ENCODE peak calls at places on chromosomes 4 and X, in six cellular contexts. W is K562; B is uterus; D is CD8-positive, alpha-beta memory T cell; R is tibial nerve; V is fibroblast of lung. M is an unnamed sample.
A peak's percentile ranks its signal among the peaks of the same experiment; 100 is the strongest.

GRCh38 chr4:38948551-38948950 is 80.9 kb downstream of the FAM114A1 start:
- DNase-seq in W (no peak), D (no peak), B (peak; percentile 34), V (peak; percentile 92), R (peak; percentile 28), M (no peak)

GRCh38 chr4:89222171-89222570 is 85.4 kb downstream of the GPRIN3 start:
- DNase-seq in R (no peak), W (no peak), V (no peak), D (no peak), B (no peak), M (no peak)

GRCh38 chr4:6446538-6447451 is 25.6 kb downstream of the PPP2R2C start:
- DNase-seq in V (no peak), B (peak; percentile 67), D (no peak), R (no peak), W (no peak), M (peak; percentile 29)

GRCh38 chr4:139530833-139531427 is 25.1 kb downstream of the SETD7 start:
- DNase-seq in R (no peak), W (peak; percentile 75), D (peak; percentile 69), B (peak; percentile 35), V (peak; percentile 23), M (peak; percentile 34)

GRCh38 chr4:97910005-97910404 is 233.3 kb downstream of the STPG2 start:
- DNase-seq in B (no peak), V (no peak), W (no peak), D (no peak), R (no peak), M (peak; percentile 19)

GRCh38 chrX:134572816-134573682 is 85.2 kb downstream of the PLAC1 start:
- DNase-seq in R (no peak), V (peak; percentile 53), D (no peak), W (no peak), B (no peak), M (no peak)

GRCh38 chrX:140572724-140573123 is 67.9 kb upstream of the SOX3 start:
- DNase-seq in W (peak; percentile 1), B (no peak), V (peak; percentile 15), R (no peak), D (no peak), M (peak; percentile 78)

GRCh38 chr4:144565558-144566195 is 80.3 kb upstream of the HHIP start:
- DNase-seq in B (no peak), W (no peak), V (peak; percentile 36), D (no peak), R (no peak), M (no peak)

GRCh38 chr4:128394778-128395177 is 107.2 kb upstream of the PGRMC2 start:
- DNase-seq in W (no peak), V (peak; percentile 80), B (no peak), R (no peak), D (no peak), M (no peak)

GRCh38 chr4:92198711-92199110 is 105.1 kb upstream of the GRID2 start:
- DNase-seq in B (no peak), D (no peak), V (peak; percentile 65), W (no peak), R (no peak), M (no peak)

GRCh38 chrX:101460669-101461068 is 24.6 kb upstream of the ARMCX4 start:
- DNase-seq in B (no peak), V (no peak), D (no peak), R (no peak), W (no peak), M (no peak)

GRCh38 chrX:123959281-123960063 is 2.0 kb upstream of the STAG2 start:
- DNase-seq in V (peak; percentile 36), B (peak; percentile 67), R (peak; percentile 29), W (peak; percentile 37), D (peak; percentile 53), M (peak; percentile 57)

GRCh38 chr4:167918077-167918476 is 174.3 kb upstream of the ANXA10 start:
- DNase-seq in V (peak; percentile 8), R (no peak), W (no peak), B (no peak), D (no peak), M (no peak)

GRCh38 chrX:150446151-150446550 is 83.0 kb downstream of the MAMLD1 start:
- DNase-seq in V (no peak), B (no peak), W (no peak), R (no peak), D (no peak), M (no peak)

GRCh38 chr4:127250577-127250976 is 382.2 kb upstream of the INTU start:
- DNase-seq in W (no peak), R (no peak), D (no peak), V (no peak), B (no peak), M (no peak)

GRCh38 chr4:15500721-15501120 is 31.0 kb downstream of the CC2D2A start:
- DNase-seq in B (no peak), D (no peak), R (no peak), W (no peak), V (no peak), M (no peak)

GRCh38 chrX:34467437-34467836 is 189.6 kb downstream of the TMEM47 start:
- DNase-seq in B (no peak), D (no peak), R (no peak), V (no peak), W (no peak), M (no peak)

GRCh38 chr4:181525641-181526040 is 717.6 kb upstream of the TENM3 start:
- DNase-seq in B (no peak), V (no peak), W (no peak), R (no peak), D (no peak), M (peak; percentile 26)

GRCh38 chrX:40868868-40869267 is 133.5 kb upstream of the MED14 start:
- DNase-seq in V (no peak), R (no peak), D (no peak), B (no peak), W (no peak), M (no peak)

GRCh38 chr4:111362891-111363290 is 740.0 kb upstream of the PITX2 start:
- DNase-seq in V (peak; percentile 39), R (peak; percentile 41), D (no peak), B (no peak), W (no peak), M (no peak)

GRCh38 chr4:158769175-158769831 is 477 bp downstream of the FNIP2 start:
- DNase-seq in R (no peak), B (peak; percentile 38), D (peak; percentile 66), V (peak; percentile 36), W (peak; percentile 61), M (peak; percentile 48)

GRCh38 chr4:143337600-143338287 is 1.1 kb downstream of the GAB1 start:
- DNase-seq in B (peak; percentile 55), V (peak; percentile 67), D (no peak), W (no peak), R (peak; percentile 35), M (peak; percentile 22)

GRCh38 chr4:34183916-34184315 is 2060.4 kb downstream of the ARAP2 start:
- DNase-seq in B (no peak), W (no peak), V (peak; percentile 25), R (no peak), D (no peak), M (no peak)

GRCh38 chrX:66021758-66022741 is 17.8 kb downstream of the VSIG4 start:
- DNase-seq in V (no peak), B (no peak), D (no peak), W (peak; percentile 18), R (no peak), M (no peak)

GRCh38 chr4:158461336-158461735 is 60.3 kb upstream of the RXFP1 start:
- DNase-seq in R (no peak), V (peak; percentile 6), D (no peak), B (no peak), W (no peak), M (no peak)

DNA sequence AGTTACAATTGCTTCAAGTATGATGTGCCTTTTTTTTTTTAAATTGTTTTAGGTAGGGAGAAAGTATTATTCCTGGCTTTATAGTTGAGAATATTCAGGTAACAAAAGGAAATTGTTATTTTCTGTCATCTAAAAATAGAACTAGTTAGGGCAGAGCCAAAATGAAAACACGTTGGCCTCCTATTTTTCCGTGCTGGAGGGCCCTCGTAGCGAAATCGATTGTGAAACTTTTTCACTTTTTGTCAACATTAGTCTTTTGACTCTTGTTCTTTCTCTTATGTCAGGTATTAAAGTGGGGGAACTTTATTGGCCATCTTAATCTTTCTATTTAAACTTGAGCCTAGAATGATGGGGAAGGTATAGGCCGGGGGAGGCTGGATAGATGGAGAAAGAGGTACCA is 104.9 kb downstream of the ARHGAP10 start:
- DNase-seq in V (no peak), W (no peak), B (no peak), R (no peak), D (no peak), M (no peak)
- H3K4me3 ChIP-seq in V (no peak overlapping the region), W (no peak overlapping the region), B (no peak overlapping the region), R (no peak overlapping the region), D (no peak overlapping the region), M (no peak overlapping the region)

GRCh38 chr4:56213543-56213942 is 173.7 kb downstream of the AASDH start:
- DNase-seq in R (no peak), W (no peak), B (no peak), D (no peak), V (no peak), M (no peak)

GRCh38 chr4:56215138-56215793 is 172.0 kb downstream of the AASDH start:
- DNase-seq in B (no peak), D (no peak), R (no peak), V (peak; percentile 5), W (no peak), M (no peak)

GRCh38 chr4:56217383-56217890 is 169.9 kb downstream of the AASDH start:
- DNase-seq in W (no peak), B (no peak), V (no peak), R (no peak), D (no peak), M (peak; percentile 97)

GRCh38 chr4:56218230-56218895 is 168.9 kb downstream of the AASDH start:
- DNase-seq in B (no peak), R (no peak), V (no peak), W (no peak), D (no peak), M (no peak)

GRCh38 chr4:56215901-56216300 is 171.4 kb downstream of the AASDH start:
- DNase-seq in R (no peak), W (no peak), B (peak; percentile 59), V (peak; percentile 83), D (no peak), M (peak; percentile 28)
- H3K4me3 ChIP-seq in R (no peak overlapping the region), W (no peak overlapping the region), B (no peak overlapping the region), V (no peak overlapping the region), D (no peak overlapping the region), M (no peak overlapping the region)

DNA sequence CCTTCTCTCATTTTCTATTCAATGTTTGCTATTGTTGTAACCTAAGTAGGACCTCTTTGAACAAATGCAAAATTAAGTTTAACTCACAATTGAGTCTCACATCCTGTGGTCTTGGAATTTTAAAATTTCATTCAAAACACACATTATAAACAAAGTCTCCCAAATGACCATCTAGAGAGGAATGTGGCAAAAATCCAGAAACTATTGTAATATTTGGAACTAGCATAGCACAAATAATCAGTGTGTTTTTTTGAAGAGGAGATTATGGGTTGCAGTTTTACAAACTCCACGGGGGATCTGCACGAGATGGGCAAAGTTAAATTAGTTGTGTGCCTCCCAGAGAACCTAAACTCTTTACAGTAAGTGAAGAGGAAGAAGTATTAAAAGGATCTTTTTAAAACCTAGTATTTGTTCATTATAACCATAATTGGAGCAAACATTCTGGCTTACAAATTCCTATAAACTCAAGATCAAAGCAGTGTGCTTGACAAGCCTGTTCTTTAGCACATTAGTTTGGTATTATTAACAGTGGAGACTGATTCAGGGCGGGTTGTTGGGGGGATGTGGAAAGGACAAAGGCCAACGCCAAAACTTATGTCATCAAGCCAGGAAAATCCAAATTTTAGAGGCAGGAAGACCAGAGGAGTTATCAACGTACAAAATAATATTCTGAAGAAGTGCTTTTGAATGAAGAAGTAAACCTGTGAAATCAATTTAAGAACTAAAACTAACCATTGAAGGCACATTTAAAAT is 22.4 kb upstream of the RBPJ start:
- DNase-seq in D (no peak), R (no peak), V (peak; percentile 75), B (no peak), W (no peak), M (peak; percentile 69)
- H3K4me3 ChIP-seq in D (no peak overlapping the region), R (no peak overlapping the region), V (no peak overlapping the region), B (no peak overlapping the region), W (no peak overlapping the region), M (no peak overlapping the region)

GRCh38 chrX:11416600-11416999 is 123.4 kb downstream of the AMELX start:
- DNase-seq in D (no peak), W (no peak), B (no peak), R (no peak), V (no peak), M (no peak)
- H3K4me3 ChIP-seq in D (no peak overlapping the region), W (no peak overlapping the region), B (no peak overlapping the region), R (no peak overlapping the region), V (no peak overlapping the region), M (no peak overlapping the region)